ENCODE peak calls at places on chromosomes 4 and X, in four cellular contexts. L, N, F and X are unnamed samples. For H3K9me1, the result is how much of the 10 kb centered on the place peaks cover.

GRCh38 chr4:2935762-2936743 is 27.2 kb downstream of the NOP14 start:
- DNase-seq in L (no peak), N (peak), F (no peak), X (no peak)

GRCh38 chrX:107684956-107685385 is 56.7 kb downstream of the PRPS1 start:
- DNase-seq in L (peak), N (peak), F (no peak), X (peak)

GRCh38 chr4:125360727-125361126 is 46.0 kb downstream of the FAT4 start:
- DNase-seq in L (no peak), N (no peak), F (no peak), X (no peak)

GRCh38 chr4:79607979-79608378 is 200.0 kb upstream of the GK2 start:
- DNase-seq in L (no peak), N (no peak), F (no peak), X (no peak)

GRCh38 chr4:63232058-63232457 is 1177.2 kb downstream of the TECRL start:
- DNase-seq in L (no peak), N (no peak), F (no peak), X (no peak)

GRCh38 chr4:6301051-6301731 is 31.5 kb downstream of the WFS1 start:
- DNase-seq in L (no peak), N (no peak), F (no peak), X (no peak)

GRCh38 chr4:81685105-81685504 is 213.4 kb upstream of the RASGEF1B start:
- DNase-seq in L (no peak), N (no peak), F (no peak), X (no peak)

GRCh38 chrX:19686876-19687275 is 171.6 kb upstream of the MAP3K15 start:
- DNase-seq in L (no peak), N (no peak), F (no peak), X (no peak)

GRCh38 chr4:15729910-15730533 is 27.2 kb downstream of the BST1 start:
- DNase-seq in L (peak), N (no peak), F (peak), X (peak)

GRCh38 chr4:14994242-14994641 is 8.0 kb upstream of the CPEB2 start:
- DNase-seq in L (no peak), N (no peak), F (peak), X (no peak)

GRCh38 chrX:10187421-10187820 is 30.6 kb downstream of the CLCN4 start:
- DNase-seq in L (no peak), N (no peak), F (no peak), X (no peak)
- H3K9me1 ChIP-seq in L (under half), N (under half), F (under half), X (under half)

DNA sequence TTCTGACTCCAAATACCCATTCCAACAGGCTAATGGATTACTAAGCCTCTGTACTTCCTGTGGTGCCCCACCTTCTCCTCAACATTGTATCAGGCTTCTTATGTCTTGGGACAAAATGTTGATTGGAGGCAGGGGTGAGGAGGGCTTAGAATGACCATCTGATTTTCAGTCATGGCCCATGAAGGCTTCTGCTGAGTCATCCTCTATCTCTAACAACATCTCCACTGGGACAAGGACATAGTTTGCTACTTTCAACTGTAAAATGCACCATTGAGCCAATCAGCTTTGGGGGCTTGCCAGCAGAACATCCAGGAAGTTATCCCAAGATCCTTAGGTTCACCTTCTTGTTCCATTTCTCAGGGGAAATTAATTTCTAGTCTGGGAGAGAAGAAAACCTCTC is 29.5 kb downstream of the MAGEB17 start:
- DNase-seq in L (no peak), N (no peak), F (no peak), X (no peak)
- H3K9me1 ChIP-seq in L (under half), N (under half), F (under half), X (under half)

DNA sequence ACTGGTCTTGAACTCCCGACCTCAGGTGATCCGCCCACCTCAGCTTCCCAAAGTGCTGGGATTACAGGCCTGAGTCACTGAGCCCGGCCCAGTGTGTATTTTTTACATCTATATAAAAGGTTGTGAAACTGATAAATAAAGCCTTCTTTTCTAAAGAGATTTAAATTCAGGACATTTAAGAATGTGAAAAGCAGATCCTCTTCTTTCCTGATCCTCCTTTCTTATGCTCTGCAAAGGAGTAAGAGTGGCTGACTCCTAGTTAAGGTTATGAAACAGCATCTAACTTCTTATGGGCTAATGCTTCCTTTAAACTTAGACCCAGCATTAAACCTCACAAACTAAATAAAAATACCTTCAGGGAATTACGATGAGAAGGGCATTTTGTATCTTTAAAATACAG is 197.7 kb upstream of the MAB21L2 start:
- DNase-seq in L (no peak), N (no peak), F (no peak), X (no peak)
- H3K9me1 ChIP-seq in L (under half), N (under half), F (under half), X (under half)

DNA sequence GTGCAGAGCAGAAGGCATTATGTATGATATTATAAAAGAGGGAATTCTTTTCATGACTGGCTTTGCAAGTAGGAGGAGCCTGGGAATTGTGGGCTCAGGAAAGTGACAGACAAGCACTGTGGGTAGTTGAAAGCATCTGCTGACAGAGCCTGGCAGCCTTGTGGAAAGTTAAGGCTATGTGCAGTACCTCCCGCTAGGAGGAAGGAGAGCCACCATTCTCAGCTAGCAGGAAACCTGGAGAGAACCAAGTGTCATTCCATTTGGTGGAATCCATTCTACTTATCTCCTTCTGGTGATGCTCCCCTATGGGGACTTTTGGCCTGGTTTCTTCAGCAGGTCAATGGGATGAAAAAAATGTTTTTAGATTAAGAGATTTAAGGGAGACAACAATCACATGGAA is 81.8 kb downstream of the ASB9 start:
- DNase-seq in L (no peak), N (no peak), F (no peak), X (no peak)
- H3K9me1 ChIP-seq in L (under half), N (under half), F (under half), X (under half)

DNA sequence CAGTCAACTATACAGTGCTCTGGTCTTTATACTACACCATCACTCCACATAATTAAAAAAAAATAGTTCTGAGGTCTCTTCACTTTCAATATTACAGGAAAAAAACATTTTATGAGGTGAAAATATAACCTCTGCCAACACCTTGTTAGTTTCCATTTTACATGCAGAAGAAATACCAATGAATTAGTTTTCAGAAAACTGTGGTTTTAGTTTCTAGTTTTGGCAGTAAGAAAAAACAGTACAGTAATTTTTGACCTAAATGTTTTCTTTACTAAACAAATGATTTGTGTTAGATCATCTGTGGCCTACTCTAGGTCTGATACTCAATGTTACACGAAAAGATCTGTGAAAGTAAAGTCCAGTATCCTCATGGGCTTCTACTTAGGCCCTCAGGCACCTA is 10.0 kb downstream of the SULT1E1 start:
- DNase-seq in L (no peak), N (no peak), F (no peak), X (no peak)
- H3K9me1 ChIP-seq in L (under half), N (under half), F (under half), X (under half)

GRCh38 chr4:95289028-95289634 is 259.6 kb downstream of the UNC5C start:
- DNase-seq in L (peak), N (no peak), F (peak), X (peak)
- H3K9me1 ChIP-seq in L (under half), N (under half), F (under half), X (under half)

GRCh38 chr4:38424171-38424871 is 239.7 kb upstream of the KLF3 start:
- DNase-seq in L (no peak), N (no peak), F (no peak), X (peak)
- H3K9me1 ChIP-seq in L (under half), N (under half), F (under half), X (under half)

DNA sequence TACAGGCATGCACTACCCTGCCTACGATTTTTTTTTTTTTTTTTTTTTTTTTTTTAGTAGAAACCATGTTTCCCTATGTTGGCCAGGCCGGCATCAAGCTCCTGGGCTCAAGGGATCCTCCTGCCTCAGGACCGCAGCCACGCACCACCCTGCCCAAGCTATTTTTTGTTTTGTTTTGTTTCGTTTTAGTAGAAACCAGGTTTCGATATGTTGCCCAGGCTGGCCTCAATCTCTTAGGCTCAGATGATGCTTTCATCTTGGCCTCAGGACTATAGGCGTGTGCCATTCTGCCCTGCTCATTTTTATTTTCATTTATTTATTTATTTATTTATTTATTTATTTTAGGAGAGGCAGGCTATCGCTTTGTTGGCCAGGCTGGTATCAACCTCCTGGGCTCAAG is 1.2 kb upstream of the SSX3 start:
- DNase-seq in L (no peak), N (no peak), F (no peak), X (no peak)
- H3K9me1 ChIP-seq in L (under half), N (under half), F (under half), X (under half)